ENCODE peak calls at places on chromosomes 11 and 22, in four cellular contexts. Q, K, J and H are unnamed samples.

GRCh38 chr11:60625262-60625661 is 74.2 kb upstream of the MS4A8 start:
- DNase-seq in Q (no peak), K (no peak), J (peak; percentile 42), H (peak; percentile 62)

GRCh38 chr11:102553835-102554282 is 23.3 kb upstream of the MMP7 start:
- DNase-seq in Q (peak; percentile 22), J (no peak), K (no peak), H (no peak)

GRCh38 chr11:73577496-73577917 is 20.4 kb downstream of the FAM168A start:
- DNase-seq in K (no peak), Q (no peak), J (no peak), H (peak; percentile 61)

GRCh38 chr11:107859459-107860239 is 1.1 kb upstream of the SLC35F2 start:
- DNase-seq in K (peak; percentile 62), J (peak; percentile 50), Q (peak; percentile 85), H (peak; percentile 86)

GRCh38 chr11:125797641-125798040 is 9.7 kb downstream of the PATE3 start:
- DNase-seq in K (no peak), Q (no peak), J (no peak), H (no peak)

GRCh38 chr11:46669606-46670243 is 30.7 kb downstream of the ARHGAP1 start:
- DNase-seq in K (no peak), Q (no peak), J (peak; percentile 80), H (peak; percentile 55)

GRCh38 chr11:12175694-12176241 is 65.4 kb downstream of the MICAL2 start:
- DNase-seq in K (no peak), Q (no peak), J (no peak), H (no peak)

GRCh38 chr11:70201876-70202861 is 927 bp upstream of the FADD start:
- DNase-seq in Q (no peak), K (no peak), J (peak; percentile 86), H (peak; percentile 53)

GRCh38 chr11:105132716-105133511 is 6.7 kb downstream of the CARD18 start:
- DNase-seq in K (no peak), J (no peak), Q (no peak), H (no peak)

GRCh38 chr11:36622431-36623136 is 24.5 kb upstream of the RAG2 start:
- DNase-seq in K (no peak), Q (peak; percentile 65), J (peak; percentile 31), H (peak; percentile 49)

GRCh38 chr11:78344114-78344513 is 73.5 kb downstream of the GAB2 start:
- DNase-seq in Q (peak; percentile 44), K (no peak), J (no peak), H (peak; percentile 54)

GRCh38 chr22:41568811-41569210 is 8.0 kb downstream of the CSDC2 start:
- DNase-seq in Q (peak; percentile 46), K (no peak), J (no peak), H (peak; percentile 31)

GRCh38 chr11:20035701-20036601 is 124.3 kb downstream of the DBX1 start:
- DNase-seq in K (peak; percentile 99), Q (peak; percentile 47), J (peak; percentile 5), H (peak; percentile 84)

GRCh38 chr11:80365315-80365714 is 924.5 kb upstream of the TENM4 start:
- DNase-seq in J (no peak), K (no peak), Q (no peak), H (no peak)

GRCh38 chr11:65497141-65498041 is 1.5 kb upstream of the MALAT1 start:
- DNase-seq in K (peak; percentile 97), Q (peak; percentile 100), J (peak; percentile 100), H (peak; percentile 100)

GRCh38 chr11:125514336-125515101 is 18.5 kb upstream of the FEZ1 start:
- DNase-seq in J (peak; percentile 94), K (no peak), Q (peak; percentile 11), H (peak; percentile 80)

GRCh38 chr11:18748766-18749375 is 22.9 kb upstream of the IGSF22 start:
- DNase-seq in J (no peak), K (no peak), Q (no peak), H (no peak)

GRCh38 chr11:1888811-1889526 is 2.7 kb downstream of the PRR33 start:
- DNase-seq in J (peak; percentile 96), K (no peak), Q (no peak), H (no peak)

GRCh38 chr22:42258126-42258525 is 12.3 kb downstream of the TCF20 start:
- DNase-seq in J (no peak), Q (no peak), K (no peak), H (no peak)

GRCh38 chr11:73995247-73995646 is 12.6 kb upstream of the UCP2 start:
- DNase-seq in Q (no peak), K (peak; percentile 75), J (peak; percentile 60), H (no peak)

GRCh38 chr11:119573858-119574257 is 150.9 kb upstream of the THY1 start:
- DNase-seq in J (peak; percentile 94), Q (no peak), K (no peak), H (no peak)

GRCh38 chr11:111586305-111586915 is 15.8 kb upstream of the SIK2 start:
- DNase-seq in K (peak; percentile 50), Q (peak; percentile 79), J (peak; percentile 67), H (peak; percentile 78)

GRCh38 chr22:46537946-46538815 is 761 bp upstream of the CELSR1 start:
- DNase-seq in Q (peak; percentile 62), K (no peak), J (peak; percentile 69), H (peak; percentile 61)

GRCh38 chr11:61922539-61922938 is 5.2 kb upstream of the RAB3IL1 start:
- DNase-seq in K (no peak), J (peak; percentile 71), Q (no peak), H (peak; percentile 24)